ENCODE peak calls at places on chromosomes 7 and 10, in eight cellular contexts. O is stomach, J is A549, U is HepG2, E is ovary, G is transverse colon, I is K562, L is GM12878. B is an unnamed sample.

GRCh38 chr7:80848841-80849240 is 70.0 kb downstream of the SEMA3C start:
- DNase-seq in O (no peak), J (no peak), U (no peak), E (no peak), G (no peak), I (no peak), L (no peak), B (no peak)

GRCh38 chr10:109967739-109968088 is 40.1 kb upstream of the ADD3 start:
- DNase-seq in O (no peak), J (no peak), U (no peak), E (no peak), G (no peak), I (no peak), L (no peak), B (no peak)

GRCh38 chr10:129770286-129770685 is 193.8 kb downstream of the EBF3 start:
- DNase-seq in O (peak; percentile 17), J (no peak), U (no peak), E (no peak), G (peak; percentile 4), I (no peak), L (no peak), B (peak; percentile 17)

GRCh38 chr10:75788394-75789205 is 357.2 kb downstream of the LRMDA start:
- DNase-seq in O (no peak), J (no peak), U (peak; percentile 94), E (no peak), G (no peak), I (no peak), L (no peak), B (no peak)

GRCh38 chr7:134546903-134547737 is 1.8 kb upstream of the AKR1B15 start:
- DNase-seq in O (peak; percentile 79), J (peak; percentile 90), U (peak; percentile 50), E (peak; percentile 72), G (peak; percentile 83), I (no peak), L (peak; percentile 37), B (no peak)

GRCh38 chr7:112019932-112020331 is 186.3 kb downstream of the DOCK4 start:
- DNase-seq in O (no peak), J (no peak), U (peak; percentile 40), E (no peak), G (no peak), I (no peak), L (no peak), B (no peak)

GRCh38 chr7:16915405-16915804 is 33.6 kb upstream of the AGR3 start:
- DNase-seq in O (no peak), J (no peak), U (no peak), E (no peak), G (no peak), I (no peak), L (no peak), B (no peak)

GRCh38 chr10:26860542-26861325 is at the start of gene ABI1:
- DNase-seq in O (peak; percentile 97), J (peak; percentile 77), U (peak; percentile 98), E (peak; percentile 97), G (peak; percentile 98), I (peak; percentile 96), L (peak; percentile 98), B (peak; percentile 99)

GRCh38 chr7:113087278-113087998 is 811 bp upstream of the GPR85 start:
- DNase-seq in O (no peak), J (no peak), U (peak; percentile 1), E (no peak), G (no peak), I (peak; percentile 96), L (no peak), B (no peak)

GRCh38 chr7:44104880-44105771 is 981 bp downstream of the AEBP1 start:
- DNase-seq in O (no peak), J (no peak), U (no peak), E (peak; percentile 75), G (no peak), I (no peak), L (no peak), B (peak; percentile 82)
- TF ChIP-seq EP300 in O (peak; percentile 13), J (no peak), U (no peak), E (peak; percentile 79), G (no peak), I (no peak), L (no peak), B (no peak)

GRCh38 chr7:27247000-27247399 is 4.4 kb downstream of the EVX1 start:
- DNase-seq in O (no peak), J (no peak), U (no peak), E (no peak), G (no peak), I (no peak), L (no peak), B (no peak)
- H3K4me1 ChIP-seq in O (peaks cover 42% of the 10 kb centered on the region), J (no peaks in the 10 kb centered on the region), U (no peaks in the 10 kb centered on the region), E (peaks cover 11% of the 10 kb centered on the region), G (peaks cover 19% of the 10 kb centered on the region), I (no peaks in the 10 kb centered on the region), L (no peaks in the 10 kb centered on the region), B (no peaks in the 10 kb centered on the region)

GRCh38 chr7:156943091-156944041 is 6.1 kb upstream of the NOM1 start:
- DNase-seq in O (no peak), J (no peak), U (no peak), E (no peak), G (no peak), I (no peak), L (no peak), B (no peak)
- TF ChIP-seq EP300 in O (no peak), J (no peak), U (no peak), E (no peak), G (no peak), I (no peak), L (no peak), B (no peak)

GRCh38 chr7:87152112-87152896 is at the start of gene DMTF1:
- DNase-seq in O (peak; percentile 94), J (peak; percentile 81), U (peak; percentile 93), E (peak; percentile 94), G (peak; percentile 95), I (peak; percentile 96), L (peak; percentile 53), B (peak; percentile 98)
- H3K4me1 ChIP-seq in O (peaks cover 26% of the 10 kb centered on the region), J (peaks cover 36% of the 10 kb centered on the region), U (peaks cover 46% of the 10 kb centered on the region), E (no peaks in the 10 kb centered on the region), G (peaks cover 24% of the 10 kb centered on the region), I (peaks cover 25% of the 10 kb centered on the region), L (no peaks in the 10 kb centered on the region), B (no peaks in the 10 kb centered on the region)

GRCh38 chr10:128098631-128099030 is 27.6 kb downstream of the MKI67 start:
- DNase-seq in O (no peak), J (no peak), U (no peak), E (no peak), G (no peak), I (no peak), L (no peak), B (no peak)
- TF ChIP-seq EP300 in O (no peak), J (no peak), U (no peak), E (no peak), G (no peak), I (no peak), L (no peak), B (no peak)

GRCh38 chr10:69631566-69631965 is 1.5 kb downstream of the FAM241B start:
- DNase-seq in O (peak; percentile 15), J (no peak), U (no peak), E (no peak), G (no peak), I (no peak), L (no peak), B (no peak)
- H3K4me1 ChIP-seq in O (peaks cover 17% of the 10 kb centered on the region), J (peaks cover 7% of the 10 kb centered on the region), U (no peaks in the 10 kb centered on the region), E (peaks cover 1% of the 10 kb centered on the region), G (no peaks in the 10 kb centered on the region), I (peaks cover 4% of the 10 kb centered on the region), L (no peaks in the 10 kb centered on the region), B (peaks cover 13% of the 10 kb centered on the region)

B was measured in sigmoid colon.